ENCODE peak calls at places on chromosomes 13 and 19, in five cellular contexts. R, F, W, X and D are unnamed samples.

GRCh38 chr13:72536668-72537399 is 190.6 kb downstream of the MZT1 start:
- DNase-seq in X (no peak), R (no peak), W (peak; percentile 16), F (no peak), D (no peak)

GRCh38 chr13:112652512-112653458 is 37.1 kb upstream of the ATP11A start:
- DNase-seq in F (no peak), W (no peak), X (no peak), R (no peak), D (no peak)

GRCh38 chr19:19447536-19448237 is 42.2 kb downstream of the GATAD2A start:
- DNase-seq in X (no peak), W (peak; percentile 19), R (no peak), F (peak; percentile 60), D (no peak)

GRCh38 chr13:73059460-73060250 is 850 bp downstream of the KLF5 start:
- DNase-seq in X (peak; percentile 64), F (peak; percentile 92), W (peak; percentile 88), R (peak; percentile 57), D (peak; percentile 78)

GRCh38 chr13:97222934-97223710 is 989 bp downstream of the MBNL2 start:
- DNase-seq in F (no peak), R (no peak), W (no peak), X (no peak), D (no peak)

GRCh38 chr13:57716295-57716694 is 84.8 kb downstream of the PCDH17 start:
- DNase-seq in X (no peak), W (peak; percentile 7), F (no peak), R (no peak), D (no peak)

GRCh38 chr13:59680429-59681024 is 483.2 kb downstream of the DIAPH3 start:
- DNase-seq in F (no peak), X (no peak), R (no peak), W (no peak), D (peak; percentile 22)

GRCh38 chr13:108115739-108116138 is 99.6 kb downstream of the LIG4 start:
- DNase-seq in X (no peak), R (no peak), F (no peak), W (no peak), D (no peak)

GRCh38 chr13:26656919-26657318 is 99.4 kb downstream of the WASF3 start:
- DNase-seq in F (no peak), R (no peak), X (no peak), W (no peak), D (no peak)

DNA sequence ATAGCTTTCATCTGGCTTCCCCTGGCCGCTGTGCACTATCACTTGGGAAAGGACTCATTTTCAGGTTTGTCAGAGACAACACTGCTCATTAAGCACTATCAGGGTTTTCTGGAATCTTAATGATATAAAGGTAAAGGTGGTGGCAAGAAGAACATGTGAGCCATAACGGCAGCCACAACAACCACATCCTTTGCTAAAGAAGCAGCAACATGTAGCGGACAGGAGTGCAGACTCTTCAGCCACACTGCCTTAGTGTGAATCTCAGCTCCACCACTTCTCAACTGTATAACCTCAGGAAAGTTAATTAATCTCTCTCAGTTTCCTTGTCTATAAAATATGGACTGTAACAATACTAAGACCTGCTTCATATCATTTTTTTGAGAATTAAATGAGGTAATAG is 24.1 kb upstream of the MIR17HG start:
- DNase-seq in X (no peak), R (no peak), W (no peak), F (no peak), D (no peak)
- TF ChIP-seq CTCF in X (no peak), R (no peak), W (no peak), F (no peak), D (no peak)

GRCh38 chr13:30792257-30793000 is 57.1 kb downstream of the ALOX5AP start:
- DNase-seq in F (peak; percentile 71), R (no peak), W (peak; percentile 80), X (no peak), D (no peak)
- TF ChIP-seq CTCF in F (peak; percentile 8), R (no peak), W (peak; percentile 30), X (no peak), D (no peak)

DNA sequence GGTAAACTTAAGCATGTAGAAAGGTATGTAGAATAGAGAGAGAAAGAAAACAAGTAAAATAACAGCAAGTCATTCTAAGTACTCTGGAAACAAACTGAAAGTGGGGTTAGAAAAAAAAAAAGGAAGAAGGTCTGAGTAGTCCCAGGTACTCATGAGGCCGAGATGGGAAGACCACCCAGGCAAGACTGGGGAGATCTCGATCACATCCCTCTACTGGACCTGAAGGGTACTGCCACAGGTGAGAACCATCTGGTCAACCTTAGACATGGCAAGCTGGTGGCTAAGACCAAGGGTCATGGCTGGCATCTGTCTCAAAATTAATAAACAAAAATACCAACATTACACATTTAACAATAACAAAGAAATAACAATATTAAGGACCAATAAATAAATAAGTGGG is 36.3 kb upstream of the ZNF724 start:
- DNase-seq in F (no peak), W (no peak), X (no peak), R (no peak), D (no peak)
- TF ChIP-seq CTCF in F (no peak), W (no peak), X (peak; percentile 36), R (peak; percentile 49), D (peak; percentile 29)

GRCh38 chr19:45255611-45256157 is 4.6 kb downstream of the MARK4 start:
- DNase-seq in R (no peak), X (no peak), W (no peak), F (no peak), D (no peak)

GRCh38 chr19:45251452-45252354 is 632 bp downstream of the MARK4 start:
- DNase-seq in W (peak; percentile 14), X (no peak), R (peak; percentile 55), F (peak; percentile 79), D (peak; percentile 79)

GRCh38 chr19:45256836-45257235 is 5.8 kb downstream of the MARK4 start:
- DNase-seq in R (no peak), W (no peak), X (no peak), F (no peak), D (no peak)

GRCh38 chr19:45253396-45254027 is 2.4 kb downstream of the MARK4 start:
- DNase-seq in W (no peak), F (no peak), X (no peak), R (no peak), D (no peak)

DNA sequence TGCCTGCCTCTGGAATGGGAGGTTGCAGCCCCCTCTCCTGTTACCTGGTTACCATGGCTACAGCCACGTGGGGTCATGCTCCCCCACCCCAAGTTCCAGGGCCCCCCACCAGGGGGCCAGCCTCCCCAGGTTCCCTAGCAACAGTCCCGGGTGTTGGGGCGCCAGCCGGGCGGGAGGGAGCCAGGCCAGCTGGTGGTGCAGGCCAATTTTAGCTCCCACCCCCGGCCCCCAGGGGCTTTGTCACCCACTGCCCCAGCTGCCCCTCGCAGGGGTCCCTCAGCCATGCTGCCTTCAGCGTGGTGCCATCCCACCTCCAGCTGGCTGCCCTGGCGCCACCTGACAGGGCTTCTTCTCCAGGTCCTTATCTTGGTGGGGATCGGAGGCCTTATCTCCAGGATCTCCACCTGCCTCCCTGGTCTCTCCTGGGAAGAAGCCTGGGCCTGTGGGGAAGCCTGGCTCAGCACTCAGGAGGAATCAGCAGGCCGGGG is 3.0 kb downstream of the MARK4 start:
- DNase-seq in W (no peak), F (peak; percentile 69), R (no peak), X (no peak), D (no peak)
- TF ChIP-seq CTCF in W (no peak), F (no peak), R (peak; percentile 59), X (no peak), D (peak; percentile 21)

GRCh38 chr19:34733826-34734600 is at the start of gene ZNF181:
- DNase-seq in X (peak; percentile 78), F (peak; percentile 93), R (peak; percentile 76), W (peak; percentile 92), D (peak; percentile 87)
- TF ChIP-seq CTCF in X (no peak), F (no peak), R (no peak), W (peak; percentile 8), D (no peak)

DNA sequence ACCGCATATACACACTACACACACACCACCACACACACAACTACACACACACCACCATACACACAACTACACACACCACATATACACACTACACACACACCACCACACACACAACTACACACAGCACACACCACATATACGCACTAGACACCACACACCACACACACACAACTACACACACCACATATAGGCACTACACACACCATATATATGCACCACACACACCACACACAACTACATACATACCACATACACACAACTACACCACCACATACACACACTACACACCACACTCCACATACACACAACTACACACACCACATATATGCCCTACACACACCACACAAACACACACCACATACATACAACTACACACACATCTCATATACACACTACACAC is 28.3 kb downstream of the CRYL1 start:
- DNase-seq in F (no peak), X (no peak), W (no peak), R (no peak), D (no peak)
- TF ChIP-seq CTCF in F (no peak), X (no peak), W (no peak), R (no peak), D (no peak)

GRCh38 chr19:15381864-15382263 is 2.3 kb upstream of the AKAP8 start:
- DNase-seq in X (no peak), R (no peak), W (no peak), F (no peak), D (no peak)

GRCh38 chr19:15378529-15379082 is 981 bp downstream of the AKAP8 start:
- DNase-seq in W (peak; percentile 62), R (peak; percentile 37), X (peak; percentile 53), F (peak; percentile 68), D (peak; percentile 81)

GRCh38 chr19:15381429-15381828 is 1.8 kb upstream of the AKAP8 start:
- DNase-seq in X (no peak), W (no peak), R (no peak), F (no peak), D (no peak)

GRCh38 chr19:15379996-15380647 is 535 bp upstream of the AKAP8 start:
- DNase-seq in F (peak; percentile 82), W (peak; percentile 49), R (peak; percentile 66), X (no peak), D (peak; percentile 71)

GRCh38 chr19:15379083-15379995 is at the start of gene AKAP8:
- DNase-seq in R (peak; percentile 97), X (peak; percentile 98), W (peak; percentile 99), F (peak; percentile 100), D (peak; percentile 99)
- TF ChIP-seq CTCF in R (no peak), X (no peak), W (no peak), F (no peak), D (no peak)

GRCh38 chr19:51111606-51112005 is 3.4 kb upstream of the CTU1 start:
- DNase-seq in W (no peak), R (peak; percentile 29), X (no peak), F (no peak), D (no peak)
- TF ChIP-seq CTCF in W (peak; percentile 7), R (peak; percentile 52), X (no peak), F (no peak), D (no peak)